ENCODE peak calls at places on chromosomes 3 and 15, in ten cellular contexts. I, R, V, H, Y, Q, N, O, L and X are unnamed samples.

GRCh38 chr3:194488007-194488742 is 1.4 kb upstream of the ATP13A3 start:
- DNase-seq in I (no peak), R (no peak), V (peak), H (no peak), Y (no peak), Q (no peak), N (no peak), O (peak), L (no peak), X (peak)

GRCh38 chr3:5692446-5692845 is 504.9 kb downstream of the EDEM1 start:
- DNase-seq in I (no peak), R (no peak), V (no peak), H (no peak), Y (no peak), Q (no peak), N (no peak), O (no peak), L (no peak), X (no peak)

GRCh38 chr3:78041486-78041885 is 1001.6 kb downstream of the ROBO2 start:
- DNase-seq in I (no peak), R (no peak), V (no peak), H (no peak), Y (no peak), Q (no peak), N (no peak), O (no peak), L (no peak), X (no peak)

GRCh38 chr3:98361289-98361688 is 7.6 kb downstream of the OR5K4 start:
- DNase-seq in I (no peak), R (no peak), V (no peak), H (no peak), Y (no peak), Q (no peak), N (no peak), O (no peak), L (no peak), X (no peak)

GRCh38 chr3:11534011-11534782 is 109.5 kb downstream of the VGLL4 start:
- DNase-seq in I (no peak), R (no peak), V (no peak), H (no peak), Y (no peak), Q (no peak), N (no peak), O (no peak), L (no peak), X (no peak)

GRCh38 chr15:48675436-48675835 is 29.9 kb upstream of the FBN1 start:
- DNase-seq in I (no peak), R (no peak), V (peak), H (no peak), Y (no peak), Q (no peak), N (peak), O (no peak), L (no peak), X (no peak)

GRCh38 chr15:49622561-49622960 is 1.7 kb downstream of the DTWD1 start:
- DNase-seq in I (no peak), R (no peak), V (peak), H (no peak), Y (no peak), Q (no peak), N (no peak), O (no peak), L (no peak), X (no peak)

GRCh38 chr15:44633603-44634002 is 29.9 kb downstream of the SPG11 start:
- DNase-seq in I (peak), R (no peak), V (peak), H (no peak), Y (no peak), Q (no peak), N (peak), O (no peak), L (no peak), X (no peak)

GRCh38 chr3:39428745-39429201 is 22.3 kb downstream of the RPSA start:
- DNase-seq in I (no peak), R (no peak), V (no peak), H (no peak), Y (no peak), Q (no peak), N (no peak), O (no peak), L (no peak), X (no peak)

GRCh38 chr3:44584646-44585501 is at the start of gene ZNF660:
- DNase-seq in I (no peak), R (peak), V (peak), H (no peak), Y (no peak), Q (no peak), N (peak), O (peak), L (peak), X (peak)

GRCh38 chr3:149744630-149745029 is 7.7 kb downstream of the COMMD2 start:
- DNase-seq in I (no peak), R (no peak), V (no peak), H (no peak), Y (no peak), Q (no peak), N (no peak), O (no peak), L (no peak), X (no peak)

GRCh38 chr3:32200490-32200889 is 38.0 kb upstream of the CMTM8 start:
- DNase-seq in I (no peak), R (no peak), V (no peak), H (no peak), Y (no peak), Q (no peak), N (no peak), O (no peak), L (no peak), X (no peak)

GRCh38 chr3:181711325-181712135 is at the start of gene SOX2:
- DNase-seq in I (peak), R (no peak), V (no peak), H (no peak), Y (peak), Q (no peak), N (no peak), O (peak), L (no peak), X (peak)

GRCh38 chr3:12479919-12480425 is 4.3 kb upstream of the TSEN2 start:
- DNase-seq in I (peak), R (peak), V (peak), H (no peak), Y (no peak), Q (no peak), N (peak), O (peak), L (peak), X (peak)

GRCh38 chr3:22361465-22361864 is 610.5 kb upstream of the ZNF385D start:
- DNase-seq in I (no peak), R (no peak), V (no peak), H (no peak), Y (no peak), Q (no peak), N (no peak), O (no peak), L (no peak), X (no peak)

GRCh38 chr3:6750782-6751181 is 110.1 kb upstream of the GRM7 start:
- DNase-seq in I (no peak), R (no peak), V (no peak), H (no peak), Y (no peak), Q (no peak), N (no peak), O (no peak), L (no peak), X (no peak)

GRCh38 chr15:94252223-94252766 is 20.9 kb downstream of the MCTP2 start:
- DNase-seq in I (no peak), R (no peak), V (no peak), H (no peak), Y (no peak), Q (no peak), N (no peak), O (no peak), L (no peak), X (no peak)

GRCh38 chr3:188578579-188579363 is 424.8 kb downstream of the LPP start:
- DNase-seq in I (no peak), R (no peak), V (peak), H (no peak), Y (no peak), Q (no peak), N (peak), O (peak), L (no peak), X (no peak)

GRCh38 chr3:153160451-153161137 is 1.4 kb upstream of the RAP2B start:
- DNase-seq in I (peak), R (peak), V (peak), H (peak), Y (peak), Q (peak), N (peak), O (peak), L (no peak), X (peak)

GRCh38 chr3:189710620-189711388 is 79.6 kb downstream of the TP63 start:
- DNase-seq in I (peak), R (no peak), V (peak), H (no peak), Y (no peak), Q (no peak), N (peak), O (no peak), L (no peak), X (no peak)

GRCh38 chr3:175598740-175599139 is 739.6 kb downstream of the NAALADL2 start:
- DNase-seq in I (no peak), R (no peak), V (no peak), H (no peak), Y (no peak), Q (no peak), N (no peak), O (no peak), L (no peak), X (no peak)

GRCh38 chr3:75192065-75192658 is 472.0 kb upstream of the FRG2C start:
- DNase-seq in I (peak), R (no peak), V (peak), H (peak), Y (peak), Q (no peak), N (peak), O (no peak), L (peak), X (no peak)

GRCh38 chr15:48408337-48408736 is 77.1 kb downstream of the DUT start:
- DNase-seq in I (no peak), R (no peak), V (no peak), H (no peak), Y (no peak), Q (no peak), N (no peak), O (no peak), L (no peak), X (no peak)

GRCh38 chr15:78957416-78958093 is 12.7 kb upstream of the CTSH start:
- DNase-seq in I (no peak), R (no peak), V (no peak), H (no peak), Y (no peak), Q (no peak), N (no peak), O (no peak), L (no peak), X (no peak)

GRCh38 chr3:157067114-157067513 is 92.8 kb downstream of the CCNL1 start:
- DNase-seq in I (no peak), R (no peak), V (no peak), H (peak), Y (no peak), Q (no peak), N (no peak), O (no peak), L (no peak), X (no peak)

GRCh38 chr3:102156426-102156825 is 278.4 kb upstream of the ZPLD1 start:
- DNase-seq in I (no peak), R (no peak), V (peak), H (no peak), Y (no peak), Q (no peak), N (peak), O (no peak), L (no peak), X (no peak)

GRCh38 chr3:124250053-124250452 is 258.1 kb upstream of the ROPN1 start:
- DNase-seq in I (no peak), R (no peak), V (no peak), H (no peak), Y (no peak), Q (no peak), N (no peak), O (no peak), L (no peak), X (no peak)

GRCh38 chr15:61654918-61655317 is 405.3 kb downstream of the VPS13C start:
- DNase-seq in I (no peak), R (no peak), V (no peak), H (no peak), Y (no peak), Q (no peak), N (no peak), O (no peak), L (no peak), X (no peak)

GRCh38 chr3:16802382-16802781 is 82.4 kb upstream of the PLCL2 start:
- DNase-seq in I (no peak), R (no peak), V (no peak), H (no peak), Y (no peak), Q (no peak), N (no peak), O (peak), L (no peak), X (no peak)

GRCh38 chr15:42364529-42364928 is 5.2 kb downstream of the CAPN3 start:
- DNase-seq in I (no peak), R (no peak), V (no peak), H (no peak), Y (no peak), Q (no peak), N (no peak), O (no peak), L (no peak), X (no peak)

GRCh38 chr3:191331443-191331842 is 1.1 kb upstream of the UTS2B start:
- DNase-seq in I (no peak), R (no peak), V (peak), H (no peak), Y (no peak), Q (no peak), N (peak), O (no peak), L (no peak), X (no peak)

GRCh38 chr3:117719316-117719926 is 1009.8 kb downstream of the TUSC7 start:
- DNase-seq in I (no peak), R (no peak), V (peak), H (no peak), Y (no peak), Q (no peak), N (peak), O (peak), L (no peak), X (no peak)

GRCh38 chr3:135235541-135235940 is 440.5 kb downstream of the EPHB1 start:
- DNase-seq in I (no peak), R (no peak), V (no peak), H (no peak), Y (no peak), Q (no peak), N (no peak), O (no peak), L (no peak), X (no peak)

GRCh38 chr3:112302881-112303761 is 9.1 kb upstream of the SLC9C1 start:
- DNase-seq in I (no peak), R (no peak), V (peak), H (no peak), Y (no peak), Q (no peak), N (no peak), O (peak), L (peak), X (no peak)

GRCh38 chr3:75781079-75781745 is 4.1 kb downstream of the ZNF717 start:
- DNase-seq in I (no peak), R (no peak), V (no peak), H (no peak), Y (no peak), Q (no peak), N (no peak), O (no peak), L (no peak), X (no peak)